ENCODE peak calls at places on chromosome 22, in ten cellular contexts. H is uterus, C is ovary, O is esophagus squamous epithelium, W is endothelial cell of umbilical vein, U is spleen, J is A549, D is IMR-90, S is transverse colon, V is breast epithelium. N is an unnamed sample.

GRCh38 chr22:47198801-47199251 is 436.4 kb downstream of the TBC1D22A start:
- DNase-seq in W (no peak), C (peak), D (no peak), U (peak), O (no peak), H (no peak), V (no peak), J (no peak), S (no peak), N (no peak)

GRCh38 chr22:38652858-38653257 is 3.3 kb downstream of the FAM227A start:
- DNase-seq in U (no peak), D (no peak), O (no peak), C (no peak), H (no peak), W (no peak), J (no peak), V (no peak), S (peak), N (no peak)

GRCh38 chr22:27692243-27692642 is 109.3 kb downstream of the MN1 start:
- DNase-seq in W (no peak), V (no peak), O (no peak), H (no peak), C (no peak), D (peak), U (no peak), S (no peak), J (no peak), N (no peak)

GRCh38 chr22:49159711-49160110 is 668.0 kb downstream of the BRD1 start:
- DNase-seq in O (no peak), S (no peak), W (no peak), U (peak), H (no peak), C (no peak), V (peak), J (no peak), D (no peak), N (no peak)

GRCh38 chr22:39427751-39428596 is 28.4 kb downstream of the TAB1 start:
- DNase-seq in W (no peak), C (no peak), D (no peak), U (peak), V (no peak), J (no peak), S (peak), H (no peak), O (no peak), N (no peak)

GRCh38 chr22:49332691-49333090 is 495.0 kb downstream of the BRD1 start:
- DNase-seq in J (no peak), U (no peak), O (no peak), D (no peak), C (no peak), V (no peak), S (no peak), W (no peak), H (no peak), N (no peak)

GRCh38 chr22:38402204-38402603 is 52.8 kb downstream of the KCNJ4 start:
- DNase-seq in D (no peak), H (no peak), V (no peak), C (no peak), O (no peak), U (no peak), W (no peak), J (no peak), S (no peak), N (no peak)

GRCh38 chr22:44455151-44455962 is 42.7 kb downstream of the RTL6 start:
- DNase-seq in S (peak), O (no peak), H (no peak), U (peak), C (no peak), W (no peak), D (no peak), J (no peak), V (no peak), N (peak)

GRCh38 chr22:38397189-38398097 is 57.6 kb downstream of the KCNJ4 start:
- DNase-seq in D (no peak), C (peak), U (peak), W (peak), J (peak), S (peak), H (peak), O (no peak), V (no peak), N (peak)

GRCh38 chr22:21947040-21948014 is 5.3 kb downstream of the PPM1F start:
- DNase-seq in W (peak), H (no peak), J (peak), C (no peak), V (no peak), O (no peak), S (no peak), D (peak), U (peak), N (no peak)

GRCh38 chr22:47192651-47193437 is 430.4 kb downstream of the TBC1D22A start:
- DNase-seq in H (no peak), O (no peak), D (no peak), J (peak), W (no peak), S (peak), V (peak), C (no peak), U (peak), N (no peak)

GRCh38 chr22:17149073-17149815 is 9.8 kb downstream of the HDHD5 start:
- DNase-seq in O (no peak), V (no peak), W (no peak), J (no peak), H (no peak), D (no peak), U (peak), S (peak), C (no peak), N (no peak)

GRCh38 chr22:21013742-21014201 is 1.2 kb upstream of the P2RX6 start:
- DNase-seq in H (no peak), U (no peak), V (no peak), S (no peak), C (no peak), D (no peak), J (no peak), O (no peak), W (no peak), N (no peak)

GRCh38 chr22:23193420-23193819 is 13.1 kb downstream of the BCR start:
- DNase-seq in H (no peak), W (no peak), U (no peak), O (no peak), D (no peak), J (no peak), S (no peak), V (no peak), C (no peak), N (no peak)
- H3K27ac ChIP-seq in H (no peak), W (no peak), U (no peak), O (no peak), D (no peak), J (no peak), S (no peak), V (no peak), C (no peak), N (no peak)

GRCh38 chr22:23519442-23520177 is 60.5 kb downstream of the IGLL1 start:
- DNase-seq in U (peak), W (no peak), C (no peak), V (no peak), O (no peak), D (no peak), J (no peak), S (no peak), H (no peak), N (peak)

GRCh38 chr22:23520875-23521441 is 59.1 kb downstream of the IGLL1 start:
- DNase-seq in U (peak), V (no peak), W (no peak), O (no peak), D (peak), J (peak), C (peak), S (no peak), H (peak), N (peak)

GRCh38 chr22:23523746-23524145 is 56.3 kb downstream of the IGLL1 start:
- DNase-seq in V (no peak), O (no peak), U (peak), C (no peak), D (no peak), W (no peak), J (no peak), S (no peak), H (no peak), N (no peak)

GRCh38 chr22:23522642-23523251 is 57.3 kb downstream of the IGLL1 start:
- DNase-seq in J (no peak), S (no peak), O (no peak), W (peak), U (peak), H (no peak), C (peak), D (no peak), V (no peak), N (no peak)

GRCh38 chr22:23521442-23522113 is 58.5 kb downstream of the IGLL1 start:
- DNase-seq in S (peak), C (peak), H (peak), U (peak), O (no peak), D (peak), W (peak), V (peak), J (peak), N (peak)
- TF ChIP-seq POLR2A in S (no peak), C (peak), H (peak), U (peak), O (no peak), D (peak), W (peak), V (no peak), J (no peak), N (no peak)

DNA sequence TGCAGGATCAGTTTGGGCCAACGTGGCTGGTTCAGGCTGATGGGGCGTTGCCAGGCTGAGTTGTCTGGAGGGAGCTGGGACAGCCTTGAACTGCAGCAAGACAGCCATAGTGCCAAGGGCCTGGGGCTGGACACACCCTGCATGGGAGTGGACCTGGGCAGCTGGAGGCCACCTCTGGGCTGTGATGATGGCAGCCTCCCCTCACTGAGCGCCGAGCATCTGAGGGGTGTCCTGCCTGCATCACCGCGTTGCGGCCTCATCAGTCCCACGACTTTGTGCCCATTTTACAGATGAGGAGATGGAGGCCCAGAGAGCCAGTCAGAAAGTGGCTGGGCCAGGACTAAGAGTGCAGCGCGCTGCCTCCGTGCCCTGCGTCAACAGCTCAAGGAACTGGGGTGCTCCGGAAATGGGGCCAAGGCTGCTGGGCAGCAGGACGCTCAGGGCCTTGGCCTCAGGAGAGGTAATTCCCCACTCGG is 590 bp upstream of the TSPO start:
- DNase-seq in V (no peak), U (peak), J (no peak), O (no peak), S (no peak), H (no peak), D (no peak), C (no peak), W (no peak), N (no peak)
- H3K27ac ChIP-seq in V (peak), U (peak), J (peak), O (peak), S (peak), H (peak), D (peak), C (no peak), W (no peak), N (peak)

GRCh38 chr22:30640839-30641430 is 5.4 kb downstream of the SLC35E4 start:
- DNase-seq in U (no peak), J (no peak), C (no peak), H (no peak), S (no peak), W (no peak), D (no peak), O (no peak), V (no peak), N (no peak)
- TF ChIP-seq POLR2A in U (no peak), J (no peak), C (no peak), H (no peak), S (no peak), W (no peak), D (no peak), O (no peak), V (no peak), N (no peak)

GRCh38 chr22:23696326-23696851 is 5.6 kb downstream of the RGL4 start:
- DNase-seq in C (no peak), J (no peak), S (peak), O (peak), U (peak), H (no peak), V (peak), W (no peak), D (peak), N (peak)
- H3K27ac ChIP-seq in C (no peak), J (no peak), S (peak), O (peak), U (peak), H (no peak), V (no peak), W (no peak), D (no peak), N (peak)

DNA sequence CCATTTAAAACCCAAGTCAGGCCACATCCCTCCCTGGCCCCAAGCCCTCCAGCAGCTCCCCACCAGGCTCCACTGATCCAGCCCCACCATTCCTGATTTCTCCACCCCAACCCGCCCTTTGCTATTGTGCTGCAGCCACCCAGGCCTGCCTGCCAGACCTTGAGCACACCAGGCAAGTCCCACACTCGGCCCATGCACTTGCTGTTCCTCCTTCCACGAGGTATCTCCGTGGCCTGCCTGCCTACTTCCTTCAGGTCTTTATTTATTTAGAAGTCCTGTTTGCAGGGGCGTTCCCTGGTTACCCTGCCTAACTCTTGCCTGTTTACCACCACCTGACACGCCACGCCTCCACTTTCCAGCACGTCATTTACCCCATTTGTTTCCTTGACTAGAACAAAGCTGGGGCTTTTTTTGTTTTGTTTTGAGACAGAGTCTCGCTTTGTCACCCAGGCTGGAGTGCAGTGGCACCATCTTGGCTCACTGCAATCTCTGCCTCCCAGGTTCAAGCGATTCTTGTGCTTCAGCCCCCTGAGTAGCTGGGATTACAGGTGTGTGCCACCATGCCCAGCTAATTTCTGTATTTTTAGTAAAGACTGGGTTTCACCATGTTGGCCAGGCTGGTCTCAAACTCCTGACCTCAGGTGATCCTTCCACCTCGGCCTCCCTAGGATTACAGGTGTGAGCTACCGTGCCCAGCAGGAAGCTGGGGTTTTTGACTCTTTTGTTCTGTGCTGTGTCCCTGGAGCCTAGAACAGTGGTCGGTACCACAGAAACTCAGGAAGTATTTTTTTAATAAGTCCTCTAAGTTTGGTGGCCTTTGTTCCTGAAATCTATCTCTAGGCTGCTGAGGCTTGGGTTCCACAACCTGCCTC is 6.7 kb downstream of the CENPM start:
- DNase-seq in W (no peak), D (no peak), J (peak), U (peak), O (peak), V (peak), H (no peak), S (peak), C (no peak), N (peak)
- TF ChIP-seq POLR2A in W (no peak), D (no peak), J (no peak), U (peak), O (peak), V (no peak), H (peak), S (peak), C (no peak), N (peak)

GRCh38 chr22:37304595-37305343 is 22.5 kb downstream of the CYTH4 start:
- DNase-seq in V (no peak), J (no peak), W (peak), S (no peak), C (no peak), O (no peak), U (no peak), H (no peak), D (peak), N (no peak)
- H3K27ac ChIP-seq in V (peak), J (peak), W (peak), S (no peak), C (no peak), O (no peak), U (no peak), H (no peak), D (peak), N (no peak)

GRCh38 chr22:36460202-36460601 is 21.2 kb downstream of the TXN2 start:
- DNase-seq in O (no peak), H (no peak), U (no peak), C (no peak), J (no peak), V (no peak), S (no peak), D (no peak), W (no peak), N (no peak)

GRCh38 chr22:36464715-36465231 is 16.7 kb downstream of the TXN2 start:
- DNase-seq in U (no peak), J (no peak), S (no peak), O (no peak), W (no peak), C (no peak), D (no peak), H (no peak), V (no peak), N (no peak)

GRCh38 chr22:36463783-36464184 is 17.7 kb downstream of the TXN2 start:
- DNase-seq in D (no peak), S (no peak), C (no peak), U (peak), H (no peak), V (peak), J (no peak), O (no peak), W (peak), N (no peak)

GRCh38 chr22:36462475-36462790 is 19.0 kb downstream of the TXN2 start:
- DNase-seq in J (no peak), U (no peak), W (no peak), C (no peak), S (no peak), V (no peak), D (no peak), H (no peak), O (no peak), N (no peak)

DNA sequence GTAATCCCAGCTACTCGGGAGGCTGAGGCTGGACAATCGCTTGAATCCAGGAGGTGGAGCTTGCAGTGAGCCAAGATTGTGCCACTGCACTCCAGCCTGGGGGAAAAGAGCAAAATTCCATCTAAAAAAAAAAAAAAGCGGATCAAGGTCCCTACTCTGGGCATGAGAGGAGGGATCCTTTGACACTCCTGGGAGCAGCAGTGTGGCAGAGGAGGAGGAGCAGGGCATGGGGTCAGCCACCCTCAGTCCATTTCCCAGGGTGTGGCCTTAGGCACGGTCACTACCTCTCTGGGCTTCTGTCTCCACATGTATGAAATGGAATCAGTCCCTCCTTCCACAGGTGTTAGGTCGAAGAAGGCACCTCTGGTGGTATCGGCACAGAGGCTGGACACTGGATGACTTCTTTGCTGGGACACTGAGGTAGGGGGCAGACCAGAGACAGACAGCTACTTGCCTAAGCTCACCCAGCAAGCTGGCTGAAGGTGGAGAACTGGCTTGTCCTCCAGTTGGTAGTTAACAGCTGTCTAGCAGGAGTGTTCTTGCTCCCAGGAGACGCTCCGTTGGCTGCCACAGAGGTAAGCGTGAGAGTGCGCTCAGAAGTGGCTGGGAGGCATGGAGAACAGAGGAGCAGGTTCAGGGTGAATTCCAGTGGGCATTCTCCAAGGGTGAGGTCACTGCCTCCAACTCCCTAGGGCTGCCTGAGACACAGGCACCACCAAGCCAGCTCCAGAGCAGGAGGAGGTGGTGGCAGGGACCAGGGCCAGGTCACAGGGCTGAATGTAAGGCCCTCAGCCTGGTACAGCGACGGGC is 19.6 kb downstream of the TXN2 start:
- DNase-seq in V (peak), J (peak), U (no peak), C (no peak), D (peak), W (peak), H (peak), S (no peak), O (no peak), N (no peak)
- TF ChIP-seq POLR2A in V (no peak), J (no peak), U (no peak), C (no peak), D (no peak), W (no peak), H (peak), S (no peak), O (no peak), N (no peak)